ENCODE peak calls at places on chromosomes 2 and 18, in seven cellular contexts. U, C, B, N, Q, E and V are unnamed samples.

GRCh38 chr2:34549710-34550345 is 950.7 kb upstream of the FAM98A start:
- DNase-seq in N (no peak), U (no peak), E (no peak), B (no peak), Q (no peak), C (no peak), V (no peak)

GRCh38 chr18:48031011-48031480 is 100.6 kb upstream of the SMAD2 start:
- DNase-seq in N (no peak), B (peak; percentile 30), E (peak; percentile 60), U (no peak), Q (no peak), C (peak; percentile 59), V (peak; percentile 84)

GRCh38 chr2:152222975-152223638 is 47.5 kb upstream of the STAM2 start:
- DNase-seq in U (no peak), C (no peak), B (peak; percentile 73), Q (no peak), N (no peak), E (peak; percentile 91), V (no peak)

GRCh38 chr2:26647981-26648380 is 6.8 kb upstream of the CIB4 start:
- DNase-seq in Q (no peak), E (no peak), U (no peak), N (no peak), C (no peak), B (no peak), V (no peak)

GRCh38 chr2:209614630-209615369 is 156.8 kb upstream of the UNC80 start:
- DNase-seq in N (no peak), Q (no peak), B (no peak), U (no peak), E (no peak), C (no peak), V (no peak)

GRCh38 chr2:40450066-40450841 is 1.6 kb downstream of the SLC8A1 start:
- DNase-seq in E (peak; percentile 50), Q (no peak), C (no peak), B (no peak), N (peak; percentile 6), U (no peak), V (no peak)

GRCh38 chr2:3349211-3349693 is 28.4 kb downstream of the EIPR1 start:
- DNase-seq in U (no peak), B (no peak), E (peak; percentile 49), Q (no peak), C (no peak), N (no peak), V (no peak)

GRCh38 chr2:180413331-180413730 is 406.2 kb upstream of the CWC22 start:
- DNase-seq in C (no peak), B (no peak), U (no peak), E (no peak), Q (no peak), N (no peak), V (no peak)

GRCh38 chr18:38301621-38302020 is 736.0 kb upstream of the CELF4 start:
- DNase-seq in Q (no peak), B (no peak), C (no peak), U (no peak), N (no peak), E (no peak), V (no peak)

GRCh38 chr18:36572135-36572856 is 256.5 kb downstream of the TPGS2 start:
- DNase-seq in N (no peak), B (peak; percentile 76), U (no peak), C (peak; percentile 44), E (peak; percentile 66), Q (no peak), V (no peak)

GRCh38 chr2:64751286-64752260 is 97.9 kb upstream of the SERTAD2 start:
- DNase-seq in E (no peak), B (no peak), U (no peak), C (peak; percentile 95), N (no peak), Q (no peak), V (peak; percentile 75)

GRCh38 chr2:203682688-203683130 is 23.7 kb upstream of the CD28 start:
- DNase-seq in Q (no peak), U (no peak), E (peak; percentile 90), C (no peak), N (no peak), B (peak; percentile 41), V (no peak)

GRCh38 chr2:219629976-219630695 is 2.7 kb downstream of the SLC4A3 start:
- DNase-seq in N (no peak), B (no peak), E (no peak), U (no peak), Q (no peak), C (no peak), V (peak; percentile 17)

GRCh38 chr2:58107803-58108710 is 61.5 kb downstream of the VRK2 start:
- DNase-seq in U (no peak), B (no peak), C (no peak), N (no peak), Q (no peak), E (peak; percentile 96), V (no peak)

GRCh38 chr2:172856561-172856960 is 120.9 kb downstream of the RAPGEF4 start:
- DNase-seq in U (no peak), B (no peak), N (no peak), C (no peak), Q (no peak), E (no peak), V (no peak)

GRCh38 chr2:228674155-228674554 is 492.7 kb upstream of the SPHKAP start:
- DNase-seq in E (no peak), C (no peak), B (no peak), Q (no peak), N (no peak), U (no peak), V (no peak)

GRCh38 chr18:12848405-12848804 is 35.6 kb downstream of the PTPN2 start:
- DNase-seq in B (no peak), Q (no peak), N (no peak), U (no peak), E (no peak), C (no peak), V (no peak)

GRCh38 chr2:32678825-32679224 is 51.0 kb downstream of the TTC27 start:
- DNase-seq in Q (no peak), B (no peak), E (peak; percentile 47), N (no peak), U (no peak), C (no peak), V (no peak)

GRCh38 chr2:170886391-170886790 is 42.7 kb upstream of the GORASP2 start:
- DNase-seq in Q (no peak), U (no peak), N (no peak), B (no peak), E (peak; percentile 42), C (no peak), V (no peak)

GRCh38 chr2:144414324-144414845 is 105.5 kb downstream of the ZEB2 start:
- DNase-seq in B (peak; percentile 25), U (no peak), E (peak; percentile 99), C (no peak), N (no peak), Q (no peak), V (no peak)

GRCh38 chr2:215572341-215572848 is 136.5 kb upstream of the FN1 start:
- DNase-seq in Q (no peak), B (no peak), U (no peak), E (no peak), N (no peak), C (no peak), V (no peak)

GRCh38 chr18:8479826-8480225 is 129.4 kb upstream of the RAB12 start:
- DNase-seq in Q (no peak), C (no peak), B (no peak), N (no peak), E (no peak), U (no peak), V (no peak)

GRCh38 chr2:232354069-232354468 is 24.5 kb upstream of the ALPP start:
- DNase-seq in E (no peak), C (no peak), N (no peak), U (no peak), Q (no peak), B (no peak), V (no peak)

GRCh38 chr2:145744541-145745386 is 1224.8 kb upstream of the ZEB2 start:
- DNase-seq in C (no peak), E (peak; percentile 95), U (no peak), Q (no peak), B (no peak), N (no peak), V (no peak)

GRCh38 chr2:120465701-120465988 is 119.7 kb downstream of the INHBB start:
- DNase-seq in C (no peak), U (no peak), B (no peak), E (no peak), N (no peak), Q (no peak), V (no peak)

GRCh38 chr2:10658041-10658913 is 31.5 kb downstream of the NOL10 start:
- DNase-seq in E (peak; percentile 66), U (no peak), C (no peak), Q (no peak), B (no peak), N (no peak), V (peak; percentile 51)

GRCh38 chr2:240565267-240566202 is 2.7 kb upstream of the RNPEPL1 start:
- DNase-seq in B (peak; percentile 78), N (peak; percentile 78), Q (peak; percentile 83), E (peak; percentile 57), C (peak; percentile 8), U (peak; percentile 59), V (no peak)

GRCh38 chr18:42801706-42802105 is 313.8 kb downstream of the RIT2 start:
- DNase-seq in U (no peak), Q (no peak), E (peak; percentile 5), C (no peak), B (no peak), N (no peak), V (no peak)

GRCh38 chr2:137316075-137316474 is 550.7 kb downstream of the THSD7B start:
- DNase-seq in N (no peak), Q (no peak), E (no peak), C (no peak), U (no peak), B (no peak), V (no peak)

GRCh38 chr2:64799592-64800252 is 146.0 kb upstream of the SERTAD2 start:
- DNase-seq in Q (no peak), N (no peak), C (no peak), E (peak; percentile 20), U (no peak), B (no peak), V (no peak)

GRCh38 chr2:217746741-217747287 is 256.0 kb downstream of the TNS1 start:
- DNase-seq in N (no peak), C (no peak), Q (no peak), U (no peak), E (peak; percentile 8), B (no peak), V (no peak)

GRCh38 chr18:80004600-80005342 is 16.4 kb upstream of the TXNL4A start:
- DNase-seq in N (no peak), U (no peak), Q (no peak), C (no peak), E (no peak), B (no peak), V (peak; percentile 2)

GRCh38 chr2:231222318-231223000 is 24.0 kb downstream of the ARMC9 start:
- DNase-seq in E (no peak), Q (no peak), U (no peak), B (no peak), C (no peak), N (no peak), V (no peak)

GRCh38 chr18:68713131-68713530 is 1.8 kb downstream of the TMX3 start:
- DNase-seq in Q (no peak), B (no peak), E (no peak), U (no peak), N (no peak), C (no peak), V (no peak)

GRCh38 chr2:139225961-139226360 is 445.8 kb upstream of the NXPH2 start:
- DNase-seq in E (no peak), B (no peak), N (no peak), Q (no peak), U (no peak), C (no peak), V (no peak)

GRCh38 chr2:241620419-241620769 is 16.6 kb downstream of the THAP4 start:
- DNase-seq in N (no peak), U (no peak), Q (no peak), B (no peak), C (no peak), E (peak; percentile 72), V (no peak)

GRCh38 chr2:28821295-28821958 is 10.8 kb downstream of the SPDYA start:
- DNase-seq in U (peak; percentile 53), Q (no peak), B (no peak), C (peak; percentile 63), E (peak; percentile 72), N (peak; percentile 55), V (no peak)

GRCh38 chr2:28160986-28161425 is 231.7 kb upstream of the FOSL2 start:
- DNase-seq in B (no peak), Q (no peak), N (no peak), E (peak; percentile 93), U (no peak), C (no peak), V (no peak)